ENCODE peak calls at places on chromosome 1, in eight cellular contexts. T, N, B, O, M, R, H and I are unnamed samples.

GRCh38 chr1:164518692-164519332 is 40.2 kb upstream of the PBX1 start:
- DNase-seq in H (no peak), O (no peak), N (no peak), R (no peak), B (no peak), T (no peak), M (no peak), I (no peak)

GRCh38 chr1:221099747-221100146 is 220.5 kb downstream of the HLX start:
- DNase-seq in R (no peak), H (no peak), B (no peak), O (no peak), T (no peak), M (no peak), N (no peak), I (no peak)

GRCh38 chr1:226429868-226430715 is 22.2 kb upstream of the PARP1 start:
- DNase-seq in O (no peak), N (no peak), H (no peak), R (no peak), B (no peak), T (no peak), M (no peak), I (no peak)

GRCh38 chr1:16187748-16188401 is 24.6 kb downstream of the ARHGEF19 start:
- DNase-seq in R (peak; percentile 58), M (peak; percentile 72), O (no peak), B (peak; percentile 50), T (peak; percentile 86), N (peak; percentile 69), H (peak; percentile 82), I (peak; percentile 85)

GRCh38 chr1:197675475-197676324 is 99.6 kb downstream of the DENND1B start:
- DNase-seq in B (peak; percentile 21), N (peak; percentile 46), H (no peak), T (no peak), R (no peak), O (no peak), M (no peak), I (no peak)

GRCh38 chr1:185593271-185593670 is 140.9 kb upstream of the HMCN1 start:
- DNase-seq in H (no peak), T (no peak), N (no peak), M (no peak), R (no peak), O (no peak), B (no peak), I (no peak)

GRCh38 chr1:225768662-225769426 is 8.8 kb upstream of the SRP9 start:
- DNase-seq in T (no peak), M (no peak), H (no peak), R (no peak), N (no peak), B (no peak), O (no peak), I (no peak)

GRCh38 chr1:51518730-51519047 is 377 bp downstream of the EPS15 start:
- DNase-seq in B (peak; percentile 36), H (no peak), M (peak; percentile 57), T (peak; percentile 30), R (no peak), O (no peak), N (peak; percentile 49), I (no peak)

GRCh38 chr1:208177656-208178055 is 66.5 kb downstream of the PLXNA2 start:
- DNase-seq in O (no peak), R (no peak), M (peak; percentile 57), T (peak; percentile 27), H (peak; percentile 66), B (no peak), N (no peak), I (no peak)

GRCh38 chr1:181324797-181325616 is 158.3 kb upstream of the CACNA1E start:
- DNase-seq in M (no peak), N (no peak), B (no peak), R (no peak), H (no peak), O (no peak), T (no peak), I (no peak)

GRCh38 chr1:238982736-238983135 is 403.6 kb upstream of the CHRM3 start:
- DNase-seq in M (no peak), O (no peak), B (no peak), T (no peak), N (no peak), H (no peak), R (no peak), I (no peak)

GRCh38 chr1:182662121-182662890 is 22.1 kb downstream of the RGS8 start:
- DNase-seq in O (no peak), B (no peak), T (no peak), H (peak; percentile 50), R (no peak), N (no peak), M (no peak), I (no peak)

GRCh38 chr1:246058478-246058877 is 448.6 kb downstream of the SMYD3 start:
- DNase-seq in M (no peak), T (no peak), N (no peak), O (no peak), B (no peak), R (no peak), H (no peak), I (no peak)

GRCh38 chr1:3134378-3135072 is 65.5 kb downstream of the PRDM16 start:
- DNase-seq in R (no peak), T (no peak), B (no peak), H (no peak), N (no peak), M (no peak), O (no peak), I (no peak)

GRCh38 chr1:180926164-180926981 is 13.7 kb downstream of the KIAA1614 start:
- DNase-seq in B (peak; percentile 43), T (no peak), N (peak; percentile 57), M (no peak), H (no peak), R (no peak), O (no peak), I (no peak)

GRCh38 chr1:172497230-172497629 is 35.7 kb upstream of the SUCO start:
- DNase-seq in O (peak; percentile 39), H (peak; percentile 62), N (peak; percentile 8), B (no peak), M (peak; percentile 35), T (no peak), R (no peak), I (no peak)

GRCh38 chr1:204130178-204130577 is 21.7 kb downstream of the ETNK2 start:
- DNase-seq in N (no peak), M (no peak), B (no peak), R (no peak), T (no peak), O (no peak), H (peak; percentile 46), I (no peak)

GRCh38 chr1:53376041-53376461 is 48.2 kb upstream of the LRP8 start:
- DNase-seq in R (no peak), H (peak; percentile 39), B (no peak), O (no peak), M (peak; percentile 18), T (peak; percentile 15), N (no peak), I (no peak)

GRCh38 chr1:34549199-34549598 is 205.6 kb upstream of the GJB5 start:
- DNase-seq in M (no peak), O (no peak), T (no peak), N (no peak), H (peak; percentile 74), R (no peak), B (no peak), I (no peak)
- TF ChIP-seq CTCF in M (peak; percentile 5), O (no peak), T (peak; percentile 6), N (no peak), H (peak; percentile 71), R (peak; percentile 17), B (no peak), I (no peak)

GRCh38 chr1:33624991-33625870 is 152.8 kb downstream of the ZSCAN20 start:
- DNase-seq in O (no peak), B (no peak), M (no peak), H (peak; percentile 79), N (no peak), T (no peak), R (no peak), I (no peak)
- TF ChIP-seq CTCF in O (peak; percentile 38), B (no peak), M (no peak), H (peak; percentile 82), N (peak; percentile 39), T (peak; percentile 35), R (peak; percentile 28), I (no peak)

DNA sequence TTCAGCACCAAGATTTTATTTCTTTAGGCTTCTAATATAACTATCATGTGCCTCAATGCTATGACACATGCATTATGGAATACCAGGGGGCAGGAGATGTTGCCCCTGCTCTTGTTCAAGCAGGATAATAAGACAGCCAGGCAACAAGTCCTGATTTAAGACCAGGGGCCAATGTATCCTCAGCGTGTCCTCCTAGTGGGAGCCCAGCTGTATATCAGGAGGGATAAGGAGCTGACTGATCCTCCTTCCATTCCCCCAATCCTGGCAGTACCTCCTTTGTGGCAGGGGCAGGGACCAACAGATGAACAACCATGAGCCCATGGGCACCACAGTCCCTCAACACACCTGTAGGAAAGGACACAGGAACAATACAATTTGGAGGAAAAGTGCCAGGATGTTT is 29.3 kb downstream of the SORT1 start:
- DNase-seq in T (no peak), N (no peak), M (no peak), B (no peak), O (no peak), R (no peak), H (no peak), I (no peak)
- TF ChIP-seq CTCF in T (no peak), N (no peak), M (no peak), B (no peak), O (no peak), R (peak; percentile 17), H (no peak), I (no peak)

GRCh38 chr1:84782311-84782771 is 92.1 kb upstream of the SSX2IP start:
- DNase-seq in B (peak; percentile 28), R (no peak), T (peak; percentile 82), O (no peak), M (peak; percentile 60), H (peak; percentile 89), N (peak; percentile 62), I (peak; percentile 50)
- TF ChIP-seq CTCF in B (peak; percentile 56), R (peak; percentile 56), T (peak; percentile 84), O (peak; percentile 58), M (peak; percentile 46), H (peak; percentile 92), N (peak; percentile 86), I (peak; percentile 56)

GRCh38 chr1:920008-920407 is 3.7 kb upstream of the SAMD11 start:
- DNase-seq in R (no peak), N (no peak), M (no peak), T (no peak), H (no peak), B (no peak), O (no peak), I (no peak)

GRCh38 chr1:920506-920905 is 3.2 kb upstream of the SAMD11 start:
- DNase-seq in M (no peak), B (no peak), T (no peak), O (no peak), R (no peak), N (no peak), H (no peak), I (no peak)

GRCh38 chr1:918843-919242 is 4.9 kb upstream of the SAMD11 start:
- DNase-seq in N (no peak), T (no peak), O (no peak), B (no peak), M (no peak), R (no peak), H (no peak), I (no peak)

GRCh38 chr1:918353-918752 is 5.4 kb upstream of the SAMD11 start:
- DNase-seq in M (no peak), R (no peak), B (no peak), O (no peak), T (no peak), N (no peak), H (no peak), I (no peak)

GRCh38 chr1:919271-919872 is 4.4 kb upstream of the SAMD11 start:
- DNase-seq in M (no peak), H (no peak), N (no peak), R (no peak), O (no peak), T (no peak), B (no peak), I (no peak)
- TF ChIP-seq CTCF in M (no peak), H (no peak), N (no peak), R (no peak), O (peak; percentile 10), T (no peak), B (no peak), I (no peak)